ENCODE peak calls at places on chromosome 9, in ten cellular contexts. One of them, this sample, is unnamed.

GRCh38 chr9:130215341-130216119 is 43.3 kb downstream of the NCS1 start:
- DNase-seq in ascending aorta: no peak
- DNase-seq in D721Med: no peak
- DNase-seq in mucosa of descending colon: no peak
- DNase-seq in fibroblast of mammary gland: peak
- DNase-seq in thyroid gland: peak
- DNase-seq in mesothelial cell of epicardium: no peak
- DNase-seq in brain microvascular endothelial cell: peak
- DNase-seq in ovary: no peak
- DNase-seq in glutamatergic neuron: peak
- DNase-seq in this sample: peak

GRCh38 chr9:33239922-33240321 is at the start of gene SPINK4:
- DNase-seq in glutamatergic neuron: no peak
- DNase-seq in mucosa of descending colon: no peak
- DNase-seq in mesothelial cell of epicardium: no peak
- DNase-seq in ovary: no peak
- DNase-seq in ascending aorta: no peak
- DNase-seq in D721Med: peak
- DNase-seq in thyroid gland: no peak
- DNase-seq in brain microvascular endothelial cell: no peak
- DNase-seq in fibroblast of mammary gland: no peak
- DNase-seq in this sample: no peak

GRCh38 chr9:131277673-131278420 is 1.5 kb upstream of the FAM78A start:
- DNase-seq in ovary: peak
- DNase-seq in mesothelial cell of epicardium: peak
- DNase-seq in brain microvascular endothelial cell: peak
- DNase-seq in mucosa of descending colon: peak
- DNase-seq in thyroid gland: peak
- DNase-seq in fibroblast of mammary gland: peak
- DNase-seq in glutamatergic neuron: peak
- DNase-seq in D721Med: peak
- DNase-seq in ascending aorta: peak
- DNase-seq in this sample: peak

GRCh38 chr9:126777733-126778132 is 27.1 kb upstream of the ZBTB43 start:
- DNase-seq in mucosa of descending colon: no peak
- DNase-seq in brain microvascular endothelial cell: no peak
- DNase-seq in fibroblast of mammary gland: no peak
- DNase-seq in mesothelial cell of epicardium: no peak
- DNase-seq in ascending aorta: no peak
- DNase-seq in ovary: no peak
- DNase-seq in thyroid gland: peak
- DNase-seq in D721Med: no peak
- DNase-seq in glutamatergic neuron: no peak
- DNase-seq in this sample: no peak

GRCh38 chr9:81490605-81491331 is 198.6 kb downstream of the TLE1 start:
- DNase-seq in glutamatergic neuron: no peak
- DNase-seq in mesothelial cell of epicardium: no peak
- DNase-seq in ascending aorta: peak
- DNase-seq in mucosa of descending colon: no peak
- DNase-seq in thyroid gland: no peak
- DNase-seq in ovary: no peak
- DNase-seq in D721Med: no peak
- DNase-seq in fibroblast of mammary gland: peak
- DNase-seq in brain microvascular endothelial cell: peak
- DNase-seq in this sample: peak

GRCh38 chr9:129619787-129620668 is 873 bp downstream of the C9orf50 start:
- DNase-seq in ovary: peak
- DNase-seq in thyroid gland: peak
- DNase-seq in brain microvascular endothelial cell: no peak
- DNase-seq in mesothelial cell of epicardium: peak
- DNase-seq in ascending aorta: no peak
- DNase-seq in mucosa of descending colon: no peak
- DNase-seq in fibroblast of mammary gland: no peak
- DNase-seq in glutamatergic neuron: peak
- DNase-seq in D721Med: no peak
- DNase-seq in this sample: no peak

GRCh38 chr9:104858271-104858670 is 69.7 kb downstream of the ABCA1 start:
- DNase-seq in ascending aorta: no peak
- DNase-seq in fibroblast of mammary gland: peak
- DNase-seq in brain microvascular endothelial cell: no peak
- DNase-seq in thyroid gland: peak
- DNase-seq in D721Med: no peak
- DNase-seq in glutamatergic neuron: no peak
- DNase-seq in mesothelial cell of epicardium: no peak
- DNase-seq in ovary: no peak
- DNase-seq in mucosa of descending colon: no peak
- DNase-seq in this sample: no peak

GRCh38 chr9:23556459-23556858 is 269.6 kb downstream of the ELAVL2 start:
- DNase-seq in ovary: no peak
- DNase-seq in glutamatergic neuron: no peak
- DNase-seq in ascending aorta: no peak
- DNase-seq in fibroblast of mammary gland: no peak
- DNase-seq in mucosa of descending colon: no peak
- DNase-seq in thyroid gland: peak
- DNase-seq in mesothelial cell of epicardium: peak
- DNase-seq in brain microvascular endothelial cell: no peak
- DNase-seq in D721Med: no peak
- DNase-seq in this sample: no peak

GRCh38 chr9:132099741-132100407 is 20.2 kb upstream of the MED27 start:
- DNase-seq in D721Med: no peak
- DNase-seq in mesothelial cell of epicardium: no peak
- DNase-seq in mucosa of descending colon: no peak
- DNase-seq in ovary: no peak
- DNase-seq in ascending aorta: no peak
- DNase-seq in thyroid gland: no peak
- DNase-seq in fibroblast of mammary gland: peak
- DNase-seq in glutamatergic neuron: no peak
- DNase-seq in brain microvascular endothelial cell: no peak
- DNase-seq in this sample: no peak

GRCh38 chr9:472676-473075 is 258.0 kb downstream of the DOCK8 start:
- DNase-seq in ascending aorta: no peak
- DNase-seq in mucosa of descending colon: no peak
- DNase-seq in ovary: no peak
- DNase-seq in fibroblast of mammary gland: no peak
- DNase-seq in glutamatergic neuron: no peak
- DNase-seq in thyroid gland: no peak
- DNase-seq in mesothelial cell of epicardium: no peak
- DNase-seq in D721Med: no peak
- DNase-seq in brain microvascular endothelial cell: no peak
- DNase-seq in this sample: no peak

GRCh38 chr9:125532812-125533594 is 174.0 kb downstream of the MAPKAP1 start:
- DNase-seq in ovary: no peak
- DNase-seq in D721Med: no peak
- DNase-seq in mesothelial cell of epicardium: no peak
- DNase-seq in ascending aorta: no peak
- DNase-seq in glutamatergic neuron: no peak
- DNase-seq in thyroid gland: no peak
- DNase-seq in fibroblast of mammary gland: no peak
- DNase-seq in mucosa of descending colon: no peak
- DNase-seq in brain microvascular endothelial cell: no peak
- DNase-seq in this sample: no peak

GRCh38 chr9:92550765-92551164 is 15.0 kb upstream of the ECM2 start:
- DNase-seq in mucosa of descending colon: no peak
- DNase-seq in ovary: no peak
- DNase-seq in D721Med: no peak
- DNase-seq in fibroblast of mammary gland: no peak
- DNase-seq in brain microvascular endothelial cell: no peak
- DNase-seq in ascending aorta: no peak
- DNase-seq in thyroid gland: no peak
- DNase-seq in mesothelial cell of epicardium: no peak
- DNase-seq in glutamatergic neuron: no peak
- DNase-seq in this sample: no peak

GRCh38 chr9:112119225-112120045 is 55.7 kb downstream of the SUSD1 start:
- DNase-seq in ascending aorta: no peak
- DNase-seq in glutamatergic neuron: no peak
- DNase-seq in ovary: no peak
- DNase-seq in fibroblast of mammary gland: peak
- DNase-seq in D721Med: no peak
- DNase-seq in thyroid gland: no peak
- DNase-seq in brain microvascular endothelial cell: no peak
- DNase-seq in mesothelial cell of epicardium: no peak
- DNase-seq in mucosa of descending colon: no peak
- DNase-seq in this sample: peak

GRCh38 chr9:82546131-82546530 is 516.8 kb downstream of the RASEF start:
- DNase-seq in mucosa of descending colon: no peak
- DNase-seq in ovary: no peak
- DNase-seq in thyroid gland: no peak
- DNase-seq in mesothelial cell of epicardium: no peak
- DNase-seq in glutamatergic neuron: no peak
- DNase-seq in brain microvascular endothelial cell: no peak
- DNase-seq in fibroblast of mammary gland: no peak
- DNase-seq in ascending aorta: no peak
- DNase-seq in D721Med: no peak
- DNase-seq in this sample: no peak

GRCh38 chr9:33125871-33126822 is 41.0 kb downstream of the B4GALT1 start:
- DNase-seq in D721Med: peak
- DNase-seq in mesothelial cell of epicardium: no peak
- DNase-seq in fibroblast of mammary gland: peak
- DNase-seq in ovary: no peak
- DNase-seq in glutamatergic neuron: no peak
- DNase-seq in mucosa of descending colon: no peak
- DNase-seq in brain microvascular endothelial cell: peak
- DNase-seq in ascending aorta: no peak
- DNase-seq in thyroid gland: no peak
- DNase-seq in this sample: no peak

GRCh38 chr9:133004091-133005072 is 25.9 kb downstream of the GFI1B start:
- DNase-seq in D721Med: no peak
- DNase-seq in mesothelial cell of epicardium: no peak
- DNase-seq in ovary: no peak
- DNase-seq in fibroblast of mammary gland: no peak
- DNase-seq in glutamatergic neuron: no peak
- DNase-seq in brain microvascular endothelial cell: no peak
- DNase-seq in ascending aorta: no peak
- DNase-seq in mucosa of descending colon: no peak
- DNase-seq in thyroid gland: no peak
- DNase-seq in this sample: no peak

DNA sequence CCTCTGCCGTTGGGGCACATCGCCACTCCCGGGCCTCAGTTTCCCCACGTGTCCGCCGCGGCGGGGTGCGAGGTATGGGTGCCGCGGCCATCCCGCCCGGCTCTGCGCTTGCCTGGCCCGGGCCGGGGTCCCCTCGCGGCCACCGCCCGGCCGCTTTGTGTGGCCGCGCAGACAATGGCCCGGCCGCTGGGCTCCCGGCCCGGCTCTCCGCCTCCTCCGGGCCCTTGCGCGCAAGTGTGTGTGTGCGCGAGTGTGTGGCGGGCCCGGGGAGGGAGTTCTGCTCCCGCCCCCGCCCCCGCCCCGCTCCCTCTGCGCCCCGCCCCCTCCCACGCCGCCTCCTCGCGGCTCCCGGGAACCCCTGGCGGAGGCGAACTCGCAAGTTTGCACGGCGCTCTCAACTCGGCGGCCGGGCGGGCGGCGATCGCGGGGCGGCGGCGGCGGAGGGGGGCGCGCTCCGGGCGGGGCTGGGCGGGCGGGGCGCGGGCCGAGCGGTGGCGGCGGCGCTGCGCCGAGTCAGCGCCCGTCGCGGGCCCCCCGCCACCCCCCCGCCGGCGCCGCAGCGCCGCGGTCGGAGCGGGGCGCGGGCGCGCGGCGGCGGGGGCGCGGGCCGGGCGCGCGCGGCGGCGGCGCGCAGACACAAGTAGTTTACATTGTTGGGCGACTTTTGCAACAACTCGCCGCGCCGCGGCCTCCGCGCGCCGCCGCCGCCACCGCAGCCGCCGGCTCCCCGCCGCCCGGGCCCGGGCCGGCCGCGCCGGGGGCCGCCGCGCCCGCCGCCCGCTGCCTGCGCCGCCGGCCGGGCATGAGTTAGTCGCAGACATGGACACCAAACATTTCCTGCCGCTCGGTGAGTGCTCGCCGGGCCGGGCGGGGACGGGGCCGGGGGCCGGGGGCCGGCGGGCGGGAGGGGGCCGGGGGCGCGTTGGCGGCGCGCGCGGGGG is at the start of gene RXRA:
- DNase-seq in thyroid gland: peak
- DNase-seq in fibroblast of mammary gland: peak
- DNase-seq in brain microvascular endothelial cell: peak
- DNase-seq in mesothelial cell of epicardium: peak
- DNase-seq in ascending aorta: peak
- DNase-seq in ovary: peak
- DNase-seq in mucosa of descending colon: peak
- DNase-seq in D721Med: peak
- DNase-seq in glutamatergic neuron: peak
- DNase-seq in this sample: no peak
- TF ChIP-seq CTCF in thyroid gland: peak
- TF ChIP-seq CTCF in fibroblast of mammary gland: no peak
- TF ChIP-seq CTCF in brain microvascular endothelial cell: peak
- TF ChIP-seq CTCF in mesothelial cell of epicardium: no peak
- TF ChIP-seq CTCF in ascending aorta: no peak
- TF ChIP-seq CTCF in ovary: peak
- TF ChIP-seq CTCF in mucosa of descending colon: no peak
- TF ChIP-seq CTCF in D721Med: no peak
- TF ChIP-seq CTCF in glutamatergic neuron: no peak
- TF ChIP-seq CTCF in this sample: no peak

GRCh38 chr9:37511006-37511714 is 25.4 kb downstream of the POLR1E start:
- DNase-seq in fibroblast of mammary gland: no peak
- DNase-seq in ovary: no peak
- DNase-seq in ascending aorta: no peak
- DNase-seq in brain microvascular endothelial cell: no peak
- DNase-seq in glutamatergic neuron: peak
- DNase-seq in thyroid gland: peak
- DNase-seq in mucosa of descending colon: no peak
- DNase-seq in mesothelial cell of epicardium: no peak
- DNase-seq in D721Med: no peak
- DNase-seq in this sample: no peak
- TF ChIP-seq CTCF in fibroblast of mammary gland: peak
- TF ChIP-seq CTCF in ovary: no peak
- TF ChIP-seq CTCF in ascending aorta: no peak
- TF ChIP-seq CTCF in brain microvascular endothelial cell: peak
- TF ChIP-seq CTCF in glutamatergic neuron: no peak
- TF ChIP-seq CTCF in thyroid gland: peak
- TF ChIP-seq CTCF in mucosa of descending colon: no peak
- TF ChIP-seq CTCF in mesothelial cell of epicardium: no peak
- TF ChIP-seq CTCF in D721Med: peak
- TF ChIP-seq CTCF in this sample: no peak

GRCh38 chr9:137031904-137032639 is at the start of gene FUT7:
- DNase-seq in ascending aorta: no peak
- DNase-seq in glutamatergic neuron: no peak
- DNase-seq in D721Med: no peak
- DNase-seq in brain microvascular endothelial cell: no peak
- DNase-seq in mucosa of descending colon: no peak
- DNase-seq in thyroid gland: no peak
- DNase-seq in ovary: no peak
- DNase-seq in mesothelial cell of epicardium: no peak
- DNase-seq in fibroblast of mammary gland: no peak
- DNase-seq in this sample: no peak
- TF ChIP-seq CTCF in ascending aorta: no peak
- TF ChIP-seq CTCF in glutamatergic neuron: no peak
- TF ChIP-seq CTCF in D721Med: no peak
- TF ChIP-seq CTCF in brain microvascular endothelial cell: no peak
- TF ChIP-seq CTCF in mucosa of descending colon: no peak
- TF ChIP-seq CTCF in thyroid gland: no peak
- TF ChIP-seq CTCF in ovary: no peak
- TF ChIP-seq CTCF in mesothelial cell of epicardium: no peak
- TF ChIP-seq CTCF in fibroblast of mammary gland: no peak
- TF ChIP-seq CTCF in this sample: no peak

DNA sequence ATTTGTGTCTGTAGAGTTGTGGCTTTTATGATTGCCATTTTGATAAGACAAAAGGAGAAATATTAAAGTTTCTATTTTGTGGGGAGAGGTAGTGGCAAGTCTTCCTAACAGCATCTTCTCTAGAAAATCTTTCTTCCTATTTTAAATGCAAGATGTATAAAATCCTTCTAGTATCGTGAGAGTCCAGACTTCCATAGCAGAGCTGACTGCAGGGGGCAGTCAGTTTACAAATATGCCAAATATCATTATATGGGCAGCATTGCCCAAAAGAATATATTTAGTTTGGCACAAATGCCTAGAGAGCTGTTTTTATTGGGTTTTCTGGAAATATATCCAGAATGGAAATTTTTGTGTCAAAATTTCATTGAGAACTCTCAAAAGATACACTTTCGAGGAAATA is 82.1 kb upstream of the ALDH1A1 start:
- DNase-seq in fibroblast of mammary gland: no peak
- DNase-seq in D721Med: no peak
- DNase-seq in mesothelial cell of epicardium: no peak
- DNase-seq in ovary: no peak
- DNase-seq in glutamatergic neuron: no peak
- DNase-seq in ascending aorta: no peak
- DNase-seq in brain microvascular endothelial cell: no peak
- DNase-seq in thyroid gland: no peak
- DNase-seq in mucosa of descending colon: no peak
- DNase-seq in this sample: no peak
- TF ChIP-seq CTCF in fibroblast of mammary gland: peak
- TF ChIP-seq CTCF in D721Med: no peak
- TF ChIP-seq CTCF in mesothelial cell of epicardium: no peak
- TF ChIP-seq CTCF in ovary: no peak
- TF ChIP-seq CTCF in glutamatergic neuron: no peak
- TF ChIP-seq CTCF in ascending aorta: no peak
- TF ChIP-seq CTCF in brain microvascular endothelial cell: peak
- TF ChIP-seq CTCF in thyroid gland: no peak
- TF ChIP-seq CTCF in mucosa of descending colon: no peak
- TF ChIP-seq CTCF in this sample: no peak

This sample was measured in kidney epithelial cell.